ENCODE peak calls at places on chromosomes 16 and 17, in six cellular contexts. One of them, this sample, is unnamed.
A peak's percentile ranks its signal among the peaks of the same experiment; 100 is the strongest.

GRCh38 chr17:4485676-4486646 is 12.7 kb upstream of the SPNS2 start:
- DNase-seq in stimulated activated CD8-positive, alpha-beta memory T cell treated with anti-CD3 and anti-CD28 coated beads, Interleukin-2, amount 100 ng/mL, for 1 hour: peak; percentile 28
- DNase-seq in CD4-positive, alpha-beta memory T cell: peak; percentile 44
- DNase-seq in GM12891: peak; percentile 57
- DNase-seq in activated CD4-positive, CD25-positive, alpha-beta regulatory T cell treated with anti-CD3 and anti-CD28 coated beads, Interleukin-2, amount 50 U/mL, for 16 hours: no peak
- DNase-seq in ureter: no peak
- DNase-seq in this sample: no peak

GRCh38 chr17:81867123-81867951 is 3.8 kb downstream of the ARHGDIA start:
- DNase-seq in ureter: no peak
- DNase-seq in stimulated activated CD8-positive, alpha-beta memory T cell treated with anti-CD3 and anti-CD28 coated beads, Interleukin-2, amount 100 ng/mL, for 1 hour: no peak
- DNase-seq in GM12891: no peak
- DNase-seq in CD4-positive, alpha-beta memory T cell: peak; percentile 23
- DNase-seq in activated CD4-positive, CD25-positive, alpha-beta regulatory T cell treated with anti-CD3 and anti-CD28 coated beads, Interleukin-2, amount 50 U/mL, for 16 hours: no peak
- DNase-seq in this sample: peak; percentile 69

GRCh38 chr17:76447931-76448652 is 4.9 kb downstream of the UBE2O start:
- DNase-seq in activated CD4-positive, CD25-positive, alpha-beta regulatory T cell treated with anti-CD3 and anti-CD28 coated beads, Interleukin-2, amount 50 U/mL, for 16 hours: no peak
- DNase-seq in CD4-positive, alpha-beta memory T cell: no peak
- DNase-seq in GM12891: no peak
- DNase-seq in ureter: no peak
- DNase-seq in stimulated activated CD8-positive, alpha-beta memory T cell treated with anti-CD3 and anti-CD28 coated beads, Interleukin-2, amount 100 ng/mL, for 1 hour: no peak
- DNase-seq in this sample: peak; percentile 42

GRCh38 chr16:27234603-27235002 is 31.3 kb downstream of the KDM8 start:
- DNase-seq in activated CD4-positive, CD25-positive, alpha-beta regulatory T cell treated with anti-CD3 and anti-CD28 coated beads, Interleukin-2, amount 50 U/mL, for 16 hours: no peak
- DNase-seq in stimulated activated CD8-positive, alpha-beta memory T cell treated with anti-CD3 and anti-CD28 coated beads, Interleukin-2, amount 100 ng/mL, for 1 hour: no peak
- DNase-seq in ureter: no peak
- DNase-seq in CD4-positive, alpha-beta memory T cell: no peak
- DNase-seq in GM12891: no peak
- DNase-seq in this sample: peak; percentile 45

GRCh38 chr17:32519769-32520701 is 33.2 kb downstream of the CDK5R1 start:
- DNase-seq in CD4-positive, alpha-beta memory T cell: peak; percentile 52
- DNase-seq in stimulated activated CD8-positive, alpha-beta memory T cell treated with anti-CD3 and anti-CD28 coated beads, Interleukin-2, amount 100 ng/mL, for 1 hour: no peak
- DNase-seq in activated CD4-positive, CD25-positive, alpha-beta regulatory T cell treated with anti-CD3 and anti-CD28 coated beads, Interleukin-2, amount 50 U/mL, for 16 hours: no peak
- DNase-seq in ureter: no peak
- DNase-seq in GM12891: no peak
- DNase-seq in this sample: peak; percentile 81

GRCh38 chr17:27657620-27658019 is 26.6 kb downstream of the LGALS9 start:
- DNase-seq in GM12891: no peak
- DNase-seq in CD4-positive, alpha-beta memory T cell: no peak
- DNase-seq in ureter: no peak
- DNase-seq in activated CD4-positive, CD25-positive, alpha-beta regulatory T cell treated with anti-CD3 and anti-CD28 coated beads, Interleukin-2, amount 50 U/mL, for 16 hours: no peak
- DNase-seq in stimulated activated CD8-positive, alpha-beta memory T cell treated with anti-CD3 and anti-CD28 coated beads, Interleukin-2, amount 100 ng/mL, for 1 hour: no peak
- DNase-seq in this sample: no peak

GRCh38 chr17:76538281-76538931 is 897 bp upstream of the CYGB start:
- DNase-seq in ureter: no peak
- DNase-seq in CD4-positive, alpha-beta memory T cell: no peak
- DNase-seq in GM12891: no peak
- DNase-seq in activated CD4-positive, CD25-positive, alpha-beta regulatory T cell treated with anti-CD3 and anti-CD28 coated beads, Interleukin-2, amount 50 U/mL, for 16 hours: no peak
- DNase-seq in stimulated activated CD8-positive, alpha-beta memory T cell treated with anti-CD3 and anti-CD28 coated beads, Interleukin-2, amount 100 ng/mL, for 1 hour: no peak
- DNase-seq in this sample: no peak

GRCh38 chr17:73010414-73010813 is 82.1 kb downstream of the SLC39A11 start:
- DNase-seq in activated CD4-positive, CD25-positive, alpha-beta regulatory T cell treated with anti-CD3 and anti-CD28 coated beads, Interleukin-2, amount 50 U/mL, for 16 hours: no peak
- DNase-seq in CD4-positive, alpha-beta memory T cell: no peak
- DNase-seq in ureter: no peak
- DNase-seq in GM12891: no peak
- DNase-seq in stimulated activated CD8-positive, alpha-beta memory T cell treated with anti-CD3 and anti-CD28 coated beads, Interleukin-2, amount 100 ng/mL, for 1 hour: no peak
- DNase-seq in this sample: peak; percentile 95

GRCh38 chr16:29318037-29318436 is 88.5 kb downstream of the NPIPB11 start:
- DNase-seq in GM12891: no peak
- DNase-seq in CD4-positive, alpha-beta memory T cell: no peak
- DNase-seq in activated CD4-positive, CD25-positive, alpha-beta regulatory T cell treated with anti-CD3 and anti-CD28 coated beads, Interleukin-2, amount 50 U/mL, for 16 hours: no peak
- DNase-seq in ureter: no peak
- DNase-seq in stimulated activated CD8-positive, alpha-beta memory T cell treated with anti-CD3 and anti-CD28 coated beads, Interleukin-2, amount 100 ng/mL, for 1 hour: no peak
- DNase-seq in this sample: peak; percentile 27